ENCODE peak calls at places on chromosomes 4 and X, in nine cellular contexts. One of them, this sample, is unnamed. For H3K4me1, the result is how much of the 10 kb centered on the place peaks cover.

GRCh38 chr4:170089274-170089742 is 448 bp downstream of the AADAT start:
- DNase-seq in A549: peak
- DNase-seq in naive thymus-derived CD4-positive, alpha-beta T cell: no peak
- DNase-seq in MM.1S: no peak
- DNase-seq in tibial artery: no peak
- DNase-seq in neural progenitor cell: peak
- DNase-seq in lower lobe of right lung: peak
- DNase-seq in testis: peak
- DNase-seq in PC-3: peak
- DNase-seq in this sample: peak

GRCh38 chr4:183505556-183506388 is 914 bp downstream of the ING2 start:
- DNase-seq in A549: peak
- DNase-seq in naive thymus-derived CD4-positive, alpha-beta T cell: peak
- DNase-seq in MM.1S: peak
- DNase-seq in tibial artery: peak
- DNase-seq in neural progenitor cell: peak
- DNase-seq in lower lobe of right lung: peak
- DNase-seq in testis: peak
- DNase-seq in PC-3: peak
- DNase-seq in this sample: peak

GRCh38 chr4:125994430-125994829 is 679.7 kb downstream of the FAT4 start:
- DNase-seq in A549: no peak
- DNase-seq in naive thymus-derived CD4-positive, alpha-beta T cell: no peak
- DNase-seq in MM.1S: no peak
- DNase-seq in tibial artery: no peak
- DNase-seq in neural progenitor cell: no peak
- DNase-seq in lower lobe of right lung: no peak
- DNase-seq in testis: no peak
- DNase-seq in PC-3: no peak
- DNase-seq in this sample: no peak

GRCh38 chr4:117284736-117285135 is 199.4 kb upstream of the TRAM1L1 start:
- DNase-seq in A549: no peak
- DNase-seq in naive thymus-derived CD4-positive, alpha-beta T cell: no peak
- DNase-seq in MM.1S: no peak
- DNase-seq in tibial artery: no peak
- DNase-seq in neural progenitor cell: no peak
- DNase-seq in lower lobe of right lung: no peak
- DNase-seq in testis: no peak
- DNase-seq in PC-3: no peak
- DNase-seq in this sample: no peak

GRCh38 chr4:187380181-187380581 is 615.4 kb upstream of the ZFP42 start:
- DNase-seq in A549: peak
- DNase-seq in naive thymus-derived CD4-positive, alpha-beta T cell: no peak
- DNase-seq in MM.1S: peak
- DNase-seq in tibial artery: no peak
- DNase-seq in neural progenitor cell: peak
- DNase-seq in lower lobe of right lung: peak
- DNase-seq in testis: no peak
- DNase-seq in PC-3: peak
- DNase-seq in this sample: peak

GRCh38 chr4:83603130-83603529 is 67.2 kb downstream of the GPAT3 start:
- DNase-seq in A549: no peak
- DNase-seq in naive thymus-derived CD4-positive, alpha-beta T cell: no peak
- DNase-seq in MM.1S: no peak
- DNase-seq in tibial artery: no peak
- DNase-seq in neural progenitor cell: no peak
- DNase-seq in lower lobe of right lung: no peak
- DNase-seq in testis: no peak
- DNase-seq in PC-3: no peak
- DNase-seq in this sample: no peak

GRCh38 chr4:82084747-82085146 is 289.0 kb downstream of the HNRNPD start:
- DNase-seq in A549: no peak
- DNase-seq in naive thymus-derived CD4-positive, alpha-beta T cell: no peak
- DNase-seq in MM.1S: no peak
- DNase-seq in tibial artery: no peak
- DNase-seq in neural progenitor cell: no peak
- DNase-seq in lower lobe of right lung: no peak
- DNase-seq in testis: no peak
- DNase-seq in PC-3: no peak
- DNase-seq in this sample: peak

GRCh38 chrX:153537526-153538295 is 20.3 kb downstream of the ATP2B3 start:
- DNase-seq in A549: no peak
- DNase-seq in naive thymus-derived CD4-positive, alpha-beta T cell: no peak
- DNase-seq in MM.1S: no peak
- DNase-seq in tibial artery: no peak
- DNase-seq in neural progenitor cell: no peak
- DNase-seq in lower lobe of right lung: no peak
- DNase-seq in testis: no peak
- DNase-seq in PC-3: no peak
- DNase-seq in this sample: peak

GRCh38 chrX:151754641-151755215 is 20.2 kb downstream of the CNGA2 start:
- DNase-seq in A549: no peak
- DNase-seq in naive thymus-derived CD4-positive, alpha-beta T cell: no peak
- DNase-seq in MM.1S: no peak
- DNase-seq in tibial artery: no peak
- DNase-seq in neural progenitor cell: no peak
- DNase-seq in lower lobe of right lung: no peak
- DNase-seq in testis: no peak
- DNase-seq in PC-3: no peak
- DNase-seq in this sample: no peak

GRCh38 chr4:174273960-174274359 is 9.5 kb downstream of the FBXO8 start:
- DNase-seq in A549: no peak
- DNase-seq in naive thymus-derived CD4-positive, alpha-beta T cell: no peak
- DNase-seq in MM.1S: no peak
- DNase-seq in tibial artery: no peak
- DNase-seq in neural progenitor cell: no peak
- DNase-seq in lower lobe of right lung: no peak
- DNase-seq in testis: no peak
- DNase-seq in PC-3: no peak
- DNase-seq in this sample: no peak

GRCh38 chr4:149531861-149532260 is 283.8 kb downstream of the IQCM start:
- DNase-seq in A549: no peak
- DNase-seq in naive thymus-derived CD4-positive, alpha-beta T cell: no peak
- DNase-seq in MM.1S: no peak
- DNase-seq in tibial artery: no peak
- DNase-seq in neural progenitor cell: no peak
- DNase-seq in lower lobe of right lung: no peak
- DNase-seq in testis: no peak
- DNase-seq in PC-3: peak
- DNase-seq in this sample: no peak

GRCh38 chrX:18620349-18620748 is 51.6 kb downstream of the RS1 start:
- DNase-seq in A549: no peak
- DNase-seq in naive thymus-derived CD4-positive, alpha-beta T cell: no peak
- DNase-seq in MM.1S: no peak
- DNase-seq in tibial artery: no peak
- DNase-seq in neural progenitor cell: peak
- DNase-seq in lower lobe of right lung: no peak
- DNase-seq in testis: no peak
- DNase-seq in PC-3: no peak
- DNase-seq in this sample: peak

GRCh38 chrX:15549189-15550012 is 48.8 kb downstream of the BMX start:
- DNase-seq in A549: no peak
- DNase-seq in naive thymus-derived CD4-positive, alpha-beta T cell: no peak
- DNase-seq in MM.1S: no peak
- DNase-seq in tibial artery: no peak
- DNase-seq in neural progenitor cell: no peak
- DNase-seq in lower lobe of right lung: no peak
- DNase-seq in testis: no peak
- DNase-seq in PC-3: no peak
- DNase-seq in this sample: no peak

DNA sequence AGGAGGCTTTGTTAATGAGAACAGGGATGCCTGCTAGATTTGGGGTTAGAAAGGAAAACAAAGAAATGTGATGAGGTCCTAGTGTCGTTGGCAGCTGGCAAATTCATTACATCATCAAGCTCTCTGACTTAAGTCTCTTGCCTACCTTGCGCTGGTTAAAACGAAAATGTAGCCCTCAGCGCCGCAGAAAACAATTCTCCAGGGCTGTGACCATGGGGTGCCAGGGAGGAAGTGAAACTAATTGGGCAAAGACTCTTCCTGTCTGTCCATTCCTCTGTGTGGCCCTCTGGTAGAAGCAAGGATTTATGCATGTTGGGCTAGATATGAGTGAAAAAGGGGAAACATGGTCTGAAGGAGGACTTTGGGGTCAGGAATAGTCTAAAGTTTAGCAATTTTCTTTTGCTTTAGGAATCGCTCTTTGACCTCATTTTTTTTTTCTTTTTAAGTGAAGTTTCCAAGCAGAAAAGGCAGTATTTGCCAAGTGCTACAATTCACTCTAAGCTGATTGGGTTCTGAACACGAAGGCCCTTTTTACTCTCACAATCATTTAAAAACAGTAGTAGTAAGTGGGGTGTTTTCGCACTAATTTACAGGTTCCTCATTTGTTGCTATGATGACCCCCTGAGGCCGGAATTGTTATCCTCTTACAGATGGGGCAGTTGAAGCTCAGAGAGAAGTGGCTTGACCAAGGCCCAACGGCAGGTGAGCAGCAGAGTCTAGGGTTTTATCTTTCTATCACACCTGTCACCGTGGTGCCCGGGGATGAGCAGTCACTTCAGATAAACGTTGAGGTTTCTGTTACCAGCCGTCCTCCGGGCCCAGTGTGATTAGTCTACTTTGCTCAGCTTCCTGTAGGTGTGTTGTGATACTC is 27.3 kb upstream of the CHRNA9 start:
- DNase-seq in A549: no peak
- DNase-seq in naive thymus-derived CD4-positive, alpha-beta T cell: peak
- DNase-seq in MM.1S: peak
- DNase-seq in tibial artery: no peak
- DNase-seq in neural progenitor cell: no peak
- DNase-seq in lower lobe of right lung: no peak
- DNase-seq in testis: no peak
- DNase-seq in PC-3: no peak
- DNase-seq in this sample: no peak
- H3K4me3 ChIP-seq in A549: no peak
- H3K4me3 ChIP-seq in naive thymus-derived CD4-positive, alpha-beta T cell: peak
- H3K4me3 ChIP-seq in MM.1S: peak
- H3K4me3 ChIP-seq in tibial artery: no peak
- H3K4me3 ChIP-seq in neural progenitor cell: no peak
- H3K4me3 ChIP-seq in lower lobe of right lung: no peak
- H3K4me3 ChIP-seq in testis: no peak
- H3K4me3 ChIP-seq in PC-3: no peak
- H3K4me3 ChIP-seq in this sample: no peak

GRCh38 chr4:7831858-7832257 is 107.8 kb downstream of the AFAP1 start:
- DNase-seq in A549: no peak
- DNase-seq in naive thymus-derived CD4-positive, alpha-beta T cell: no peak
- DNase-seq in MM.1S: no peak
- DNase-seq in tibial artery: no peak
- DNase-seq in neural progenitor cell: no peak
- DNase-seq in lower lobe of right lung: no peak
- DNase-seq in testis: no peak
- DNase-seq in PC-3: no peak
- DNase-seq in this sample: no peak

GRCh38 chr4:7829687-7830580 is 109.7 kb downstream of the AFAP1 start:
- DNase-seq in A549: no peak
- DNase-seq in naive thymus-derived CD4-positive, alpha-beta T cell: no peak
- DNase-seq in MM.1S: no peak
- DNase-seq in tibial artery: peak
- DNase-seq in neural progenitor cell: no peak
- DNase-seq in lower lobe of right lung: no peak
- DNase-seq in testis: no peak
- DNase-seq in PC-3: no peak
- DNase-seq in this sample: no peak

GRCh38 chr4:7831330-7831729 is 108.3 kb downstream of the AFAP1 start:
- DNase-seq in A549: no peak
- DNase-seq in naive thymus-derived CD4-positive, alpha-beta T cell: no peak
- DNase-seq in MM.1S: peak
- DNase-seq in tibial artery: peak
- DNase-seq in neural progenitor cell: no peak
- DNase-seq in lower lobe of right lung: no peak
- DNase-seq in testis: no peak
- DNase-seq in PC-3: no peak
- DNase-seq in this sample: no peak

GRCh38 chr4:7830747-7831146 is 108.9 kb downstream of the AFAP1 start:
- DNase-seq in A549: no peak
- DNase-seq in naive thymus-derived CD4-positive, alpha-beta T cell: no peak
- DNase-seq in MM.1S: no peak
- DNase-seq in tibial artery: no peak
- DNase-seq in neural progenitor cell: no peak
- DNase-seq in lower lobe of right lung: no peak
- DNase-seq in testis: no peak
- DNase-seq in PC-3: no peak
- DNase-seq in this sample: no peak

DNA sequence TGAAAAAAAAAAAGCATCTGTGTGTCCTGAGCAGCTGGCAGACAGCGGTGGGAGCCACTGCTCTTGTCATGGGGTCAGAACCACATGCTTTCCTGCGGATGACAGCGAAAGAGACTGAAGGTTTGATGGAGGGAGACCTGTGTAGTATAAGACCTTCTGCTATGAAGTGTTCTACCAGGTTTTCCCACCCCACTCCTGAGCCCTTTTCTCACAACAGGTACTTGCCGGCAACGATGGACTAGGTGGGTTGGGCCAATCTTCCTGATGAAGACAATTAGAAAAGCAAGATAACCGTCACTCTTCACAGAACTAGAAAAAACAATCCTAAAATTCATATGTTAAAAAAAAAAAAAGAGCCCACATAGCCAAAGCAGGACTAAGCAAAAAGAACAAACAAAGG is 107.3 kb downstream of the AFAP1 start:
- DNase-seq in A549: no peak
- DNase-seq in naive thymus-derived CD4-positive, alpha-beta T cell: no peak
- DNase-seq in MM.1S: no peak
- DNase-seq in tibial artery: no peak
- DNase-seq in neural progenitor cell: no peak
- DNase-seq in lower lobe of right lung: no peak
- DNase-seq in testis: no peak
- DNase-seq in PC-3: no peak
- DNase-seq in this sample: no peak
- H3K27ac ChIP-seq in A549: peak
- H3K27ac ChIP-seq in naive thymus-derived CD4-positive, alpha-beta T cell: no peak
- H3K27ac ChIP-seq in MM.1S: no peak
- H3K27ac ChIP-seq in tibial artery: peak
- H3K27ac ChIP-seq in neural progenitor cell: no peak
- H3K27ac ChIP-seq in lower lobe of right lung: no peak
- H3K27ac ChIP-seq in testis: no peak
- H3K27ac ChIP-seq in PC-3: no peak
- H3K27ac ChIP-seq in this sample: no peak

DNA sequence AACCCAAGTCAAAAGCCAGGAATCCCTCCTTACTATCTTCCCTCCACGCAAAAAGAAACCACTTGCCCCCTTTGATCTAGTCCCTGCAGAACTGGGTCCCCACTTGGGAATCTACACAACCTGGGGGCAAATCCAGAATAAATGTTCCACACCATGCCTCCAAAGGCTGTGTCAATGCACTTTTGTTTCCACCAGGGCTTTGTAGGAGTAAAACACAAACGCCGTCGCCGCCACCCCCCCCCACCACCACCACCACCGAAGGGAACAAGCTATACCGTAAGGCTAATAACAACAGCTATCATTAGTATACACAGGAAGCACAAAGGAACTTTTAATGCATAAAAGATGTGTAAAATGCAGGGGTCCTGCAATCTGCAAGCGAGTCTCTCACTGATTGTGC is 13.3 kb downstream of the BCOR start:
- DNase-seq in A549: no peak
- DNase-seq in naive thymus-derived CD4-positive, alpha-beta T cell: no peak
- DNase-seq in MM.1S: no peak
- DNase-seq in tibial artery: no peak
- DNase-seq in neural progenitor cell: no peak
- DNase-seq in lower lobe of right lung: no peak
- DNase-seq in testis: no peak
- DNase-seq in PC-3: no peak
- DNase-seq in this sample: no peak
- H3K4me1 ChIP-seq in A549: under half
- H3K4me1 ChIP-seq in naive thymus-derived CD4-positive, alpha-beta T cell: under half
- H3K4me1 ChIP-seq in MM.1S: under half
- H3K4me1 ChIP-seq in tibial artery: half or more
- H3K4me1 ChIP-seq in neural progenitor cell: half or more
- H3K4me1 ChIP-seq in lower lobe of right lung: half or more
- H3K4me1 ChIP-seq in testis: under half
- H3K4me1 ChIP-seq in PC-3: under half
- H3K4me1 ChIP-seq in this sample: half or more

GRCh38 chr4:7758444-7758815 is 181.2 kb downstream of the AFAP1 start:
- DNase-seq in A549: no peak
- DNase-seq in naive thymus-derived CD4-positive, alpha-beta T cell: no peak
- DNase-seq in MM.1S: no peak
- DNase-seq in tibial artery: no peak
- DNase-seq in neural progenitor cell: no peak
- DNase-seq in lower lobe of right lung: peak
- DNase-seq in testis: no peak
- DNase-seq in PC-3: no peak
- DNase-seq in this sample: no peak
- H3K4me3 ChIP-seq in A549: no peak
- H3K4me3 ChIP-seq in naive thymus-derived CD4-positive, alpha-beta T cell: no peak
- H3K4me3 ChIP-seq in MM.1S: no peak
- H3K4me3 ChIP-seq in tibial artery: no peak
- H3K4me3 ChIP-seq in neural progenitor cell: no peak
- H3K4me3 ChIP-seq in lower lobe of right lung: no peak
- H3K4me3 ChIP-seq in testis: no peak
- H3K4me3 ChIP-seq in PC-3: no peak
- H3K4me3 ChIP-seq in this sample: no peak